ENCODE peak calls at places on chromosomes 2 and 18, in four cellular contexts. One of them, this sample, is unnamed.
A peak's percentile ranks its signal among the peaks of the same experiment; 100 is the strongest.

GRCh38 chr2:100895402-100895801 is 75.5 kb downstream of the NPAS2 start:
- ATAC-seq in activated CD8-positive, alpha-beta T cell treated with anti-CD3 and anti-CD28 coated beads for 36 hours: no peak
- ATAC-seq in right cardiac atrium: peak; percentile 62
- ATAC-seq in upper lobe of right lung: peak; percentile 47
- ATAC-seq in this sample: no peak

GRCh38 chr2:105068875-105069274 is 31.0 kb downstream of the MRPS9 start:
- ATAC-seq in upper lobe of right lung: no peak
- ATAC-seq in activated CD8-positive, alpha-beta T cell treated with anti-CD3 and anti-CD28 coated beads for 36 hours: no peak
- ATAC-seq in right cardiac atrium: no peak
- ATAC-seq in this sample: no peak

GRCh38 chr18:54240629-54241107 is 16.2 kb upstream of the MBD2 start:
- ATAC-seq in right cardiac atrium: peak; percentile 36
- ATAC-seq in upper lobe of right lung: peak; percentile 90
- ATAC-seq in activated CD8-positive, alpha-beta T cell treated with anti-CD3 and anti-CD28 coated beads for 36 hours: no peak
- ATAC-seq in this sample: peak; percentile 64

GRCh38 chr2:58680938-58681337 is 439.8 kb upstream of the FANCL start:
- ATAC-seq in activated CD8-positive, alpha-beta T cell treated with anti-CD3 and anti-CD28 coated beads for 36 hours: no peak
- ATAC-seq in upper lobe of right lung: no peak
- ATAC-seq in right cardiac atrium: no peak
- ATAC-seq in this sample: no peak

GRCh38 chr18:59357928-59358327 is 1.1 kb downstream of the LMAN1 start:
- ATAC-seq in upper lobe of right lung: no peak
- ATAC-seq in activated CD8-positive, alpha-beta T cell treated with anti-CD3 and anti-CD28 coated beads for 36 hours: no peak
- ATAC-seq in right cardiac atrium: no peak
- ATAC-seq in this sample: no peak

GRCh38 chr2:96927420-96928171 is 57.7 kb upstream of the SEMA4C start:
- ATAC-seq in right cardiac atrium: peak; percentile 75
- ATAC-seq in upper lobe of right lung: peak; percentile 85
- ATAC-seq in activated CD8-positive, alpha-beta T cell treated with anti-CD3 and anti-CD28 coated beads for 36 hours: no peak
- ATAC-seq in this sample: peak; percentile 90

GRCh38 chr18:34097312-34097711 is 127.4 kb downstream of the NOL4 start:
- ATAC-seq in right cardiac atrium: no peak
- ATAC-seq in activated CD8-positive, alpha-beta T cell treated with anti-CD3 and anti-CD28 coated beads for 36 hours: no peak
- ATAC-seq in upper lobe of right lung: no peak
- ATAC-seq in this sample: no peak

GRCh38 chr2:46304635-46305034 is 7.4 kb downstream of the EPAS1 start:
- ATAC-seq in right cardiac atrium: no peak
- ATAC-seq in upper lobe of right lung: no peak
- ATAC-seq in activated CD8-positive, alpha-beta T cell treated with anti-CD3 and anti-CD28 coated beads for 36 hours: no peak
- ATAC-seq in this sample: no peak

GRCh38 chr2:16666453-16666801 is 793 bp upstream of the CYRIA start:
- ATAC-seq in activated CD8-positive, alpha-beta T cell treated with anti-CD3 and anti-CD28 coated beads for 36 hours: peak; percentile 35
- ATAC-seq in upper lobe of right lung: no peak
- ATAC-seq in right cardiac atrium: peak; percentile 14
- ATAC-seq in this sample: no peak

GRCh38 chr2:42792583-42793313 is at the start of gene HAAO:
- ATAC-seq in upper lobe of right lung: peak; percentile 72
- ATAC-seq in activated CD8-positive, alpha-beta T cell treated with anti-CD3 and anti-CD28 coated beads for 36 hours: peak; percentile 21
- ATAC-seq in right cardiac atrium: peak; percentile 63
- ATAC-seq in this sample: peak; percentile 69

GRCh38 chr2:10835052-10835970 is 22.7 kb upstream of the PDIA6 start:
- ATAC-seq in activated CD8-positive, alpha-beta T cell treated with anti-CD3 and anti-CD28 coated beads for 36 hours: peak; percentile 85
- ATAC-seq in right cardiac atrium: peak; percentile 77
- ATAC-seq in upper lobe of right lung: peak; percentile 85
- ATAC-seq in this sample: peak; percentile 71

GRCh38 chr2:191650896-191651773 is 26.8 kb upstream of the NABP1 start:
- ATAC-seq in activated CD8-positive, alpha-beta T cell treated with anti-CD3 and anti-CD28 coated beads for 36 hours: peak; percentile 86
- ATAC-seq in upper lobe of right lung: peak; percentile 57
- ATAC-seq in right cardiac atrium: no peak
- ATAC-seq in this sample: no peak

GRCh38 chr2:10659898-10660568 is 29.7 kb downstream of the NOL10 start:
- ATAC-seq in upper lobe of right lung: peak; percentile 95
- ATAC-seq in right cardiac atrium: peak; percentile 71
- ATAC-seq in activated CD8-positive, alpha-beta T cell treated with anti-CD3 and anti-CD28 coated beads for 36 hours: peak; percentile 87
- ATAC-seq in this sample: no peak